ENCODE peak calls at places on chromosome 6, in five cellular contexts. One of them, this sample, is unnamed.

GRCh38 chr6:138524526-138524925 is 25.2 kb upstream of the NHSL1 start:
- DNase-seq in HepG2: no peak
- DNase-seq in GM23338: no peak
- DNase-seq in GM12878: no peak
- DNase-seq in A549: no peak
- DNase-seq in this sample: no peak

GRCh38 chr6:89938014-89938413 is 43.7 kb downstream of the GJA10 start:
- DNase-seq in GM12878: no peak
- DNase-seq in A549: no peak
- DNase-seq in HepG2: no peak
- DNase-seq in GM23338: no peak
- DNase-seq in this sample: no peak

GRCh38 chr6:111721677-111722219 is 116.1 kb upstream of the TRAF3IP2 start:
- DNase-seq in A549: peak; percentile 20
- DNase-seq in GM12878: no peak
- DNase-seq in HepG2: peak; percentile 24
- DNase-seq in GM23338: peak; percentile 75
- DNase-seq in this sample: peak; percentile 66

GRCh38 chr6:127051571-127052260 is 66.8 kb upstream of the RSPO3 start:
- DNase-seq in GM23338: no peak
- DNase-seq in GM12878: no peak
- DNase-seq in A549: no peak
- DNase-seq in HepG2: no peak
- DNase-seq in this sample: no peak

GRCh38 chr6:9346923-9347322 is 911.6 kb upstream of the SLC35B3 start:
- DNase-seq in GM12878: no peak
- DNase-seq in HepG2: no peak
- DNase-seq in A549: no peak
- DNase-seq in GM23338: peak; percentile 63
- DNase-seq in this sample: no peak

GRCh38 chr6:70725817-70726413 is 58.2 kb downstream of the SMAP1 start:
- DNase-seq in GM23338: peak; percentile 64
- DNase-seq in A549: no peak
- DNase-seq in HepG2: no peak
- DNase-seq in GM12878: no peak
- DNase-seq in this sample: no peak

GRCh38 chr6:39422273-39422672 is 99.8 kb upstream of the KCNK16 start:
- DNase-seq in GM23338: no peak
- DNase-seq in GM12878: no peak
- DNase-seq in A549: no peak
- DNase-seq in HepG2: no peak
- DNase-seq in this sample: no peak

GRCh38 chr6:20877008-20877937 is 343.0 kb downstream of the CDKAL1 start:
- DNase-seq in A549: peak; percentile 83
- DNase-seq in GM12878: peak; percentile 89
- DNase-seq in HepG2: peak; percentile 93
- DNase-seq in GM23338: no peak
- DNase-seq in this sample: peak; percentile 37

GRCh38 chr6:5403619-5404018 is 142.3 kb downstream of the FARS2 start:
- DNase-seq in GM12878: no peak
- DNase-seq in GM23338: no peak
- DNase-seq in A549: no peak
- DNase-seq in HepG2: no peak
- DNase-seq in this sample: no peak

GRCh38 chr6:73131706-73132105 is 93.6 kb downstream of the KHDC1L start:
- DNase-seq in GM12878: no peak
- DNase-seq in HepG2: no peak
- DNase-seq in GM23338: no peak
- DNase-seq in A549: no peak
- DNase-seq in this sample: peak; percentile 8

GRCh38 chr6:14863896-14864850 is 381.7 kb upstream of the JARID2 start:
- DNase-seq in GM12878: no peak
- DNase-seq in HepG2: no peak
- DNase-seq in GM23338: peak; percentile 62
- DNase-seq in A549: no peak
- DNase-seq in this sample: peak; percentile 43

GRCh38 chr6:72746276-72746675 is 124.4 kb downstream of the KCNQ5 start:
- DNase-seq in GM23338: no peak
- DNase-seq in GM12878: no peak
- DNase-seq in A549: peak; percentile 5
- DNase-seq in HepG2: no peak
- DNase-seq in this sample: no peak

GRCh38 chr6:4584801-4585200 is 191.4 kb upstream of the CDYL start:
- DNase-seq in A549: no peak
- DNase-seq in GM12878: no peak
- DNase-seq in GM23338: no peak
- DNase-seq in HepG2: no peak
- DNase-seq in this sample: no peak

GRCh38 chr6:2920671-2921112 is 17.6 kb upstream of the SERPINB9 start:
- DNase-seq in GM23338: peak; percentile 60
- DNase-seq in A549: no peak
- DNase-seq in HepG2: no peak
- DNase-seq in GM12878: no peak
- DNase-seq in this sample: peak; percentile 83

GRCh38 chr6:73652637-73653570 is 888 bp downstream of the SLC17A5 start:
- DNase-seq in A549: peak; percentile 70
- DNase-seq in HepG2: peak; percentile 80
- DNase-seq in GM23338: peak; percentile 85
- DNase-seq in GM12878: peak; percentile 61
- DNase-seq in this sample: peak; percentile 79

GRCh38 chr6:131532476-131533108 is 40.4 kb upstream of the ARG1 start:
- DNase-seq in A549: no peak
- DNase-seq in GM23338: no peak
- DNase-seq in GM12878: peak; percentile 23
- DNase-seq in HepG2: no peak
- DNase-seq in this sample: no peak

GRCh38 chr6:3337521-3338350 is 79.0 kb downstream of the PSMG4 start:
- DNase-seq in HepG2: peak; percentile 58
- DNase-seq in GM23338: peak; percentile 58
- DNase-seq in A549: peak; percentile 29
- DNase-seq in GM12878: no peak
- DNase-seq in this sample: peak; percentile 77

GRCh38 chr6:47479156-47479541 is 1.6 kb downstream of the CD2AP start:
- DNase-seq in GM12878: no peak
- DNase-seq in GM23338: no peak
- DNase-seq in A549: no peak
- DNase-seq in HepG2: no peak
- DNase-seq in this sample: no peak

GRCh38 chr6:160167547-160168391 is 46.2 kb downstream of the SLC22A1 start:
- DNase-seq in GM12878: no peak
- DNase-seq in GM23338: no peak
- DNase-seq in HepG2: no peak
- DNase-seq in A549: no peak
- DNase-seq in this sample: no peak

GRCh38 chr6:54865091-54865631 is 18.6 kb downstream of the FAM83B start:
- DNase-seq in GM23338: peak; percentile 31
- DNase-seq in A549: no peak
- DNase-seq in GM12878: no peak
- DNase-seq in HepG2: no peak
- DNase-seq in this sample: no peak

DNA sequence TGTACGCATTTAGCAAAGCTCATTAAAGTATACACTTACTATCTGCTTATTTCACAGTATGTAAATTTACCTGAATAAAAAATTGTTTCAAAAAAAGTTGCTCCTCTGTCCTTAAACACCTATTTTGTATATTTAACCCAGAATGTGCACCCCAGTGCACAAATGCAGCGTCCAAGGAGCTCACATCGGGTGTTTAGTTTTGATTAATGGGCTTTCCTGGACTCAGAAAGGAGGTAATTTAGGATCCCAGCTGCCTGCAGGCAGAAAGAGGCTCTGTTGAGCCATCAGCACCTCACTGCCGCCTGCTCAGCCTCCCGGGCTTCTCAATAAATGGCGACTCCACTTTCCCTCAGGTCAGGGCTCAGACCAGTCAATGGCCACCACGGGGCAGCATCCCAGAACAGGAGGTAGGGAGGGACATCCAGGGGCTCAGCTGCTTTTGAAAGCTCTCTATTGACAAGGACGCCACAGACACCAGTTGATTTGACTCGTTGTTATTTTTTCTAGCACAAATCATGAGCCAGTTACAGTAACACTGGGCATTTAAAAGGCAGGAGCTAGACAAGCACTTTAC is 70.2 kb upstream of the TBC1D7 start:
- DNase-seq in GM12878: no peak
- DNase-seq in GM23338: peak; percentile 62
- DNase-seq in HepG2: no peak
- DNase-seq in A549: no peak
- DNase-seq in this sample: no peak
- H3K27ac ChIP-seq in GM12878: no peak overlapping the region
- H3K27ac ChIP-seq in GM23338: no peak overlapping the region
- H3K27ac ChIP-seq in HepG2: no peak overlapping the region
- H3K27ac ChIP-seq in A549: peak overlapping the region; percentile 93
- H3K27ac ChIP-seq in this sample: no peak overlapping the region

DNA sequence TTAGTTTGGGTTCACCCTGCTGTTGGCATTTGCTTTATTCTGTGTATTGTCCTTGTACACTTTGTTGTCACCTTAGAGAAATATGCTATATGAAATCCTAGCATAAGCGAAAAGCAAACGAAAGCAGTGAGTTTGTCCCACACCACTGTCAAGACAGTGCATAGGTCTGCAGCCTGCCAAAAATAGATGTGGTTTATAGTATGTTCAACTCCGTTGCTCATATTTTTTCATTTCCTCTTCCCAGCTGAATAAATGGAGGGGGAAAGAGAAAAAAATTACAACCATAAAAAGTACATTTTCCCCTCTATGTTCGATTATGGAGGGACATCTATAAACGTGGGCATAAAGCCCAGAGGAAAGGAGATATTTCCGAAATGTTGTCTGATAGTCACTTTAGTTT is 25.8 kb downstream of the PRL start:
- DNase-seq in GM23338: no peak
- DNase-seq in A549: no peak
- DNase-seq in GM12878: peak; percentile 47
- DNase-seq in HepG2: no peak
- DNase-seq in this sample: no peak
- TF ChIP-seq JUNB in GM23338: no peak
- TF ChIP-seq JUNB in A549: no peak
- TF ChIP-seq JUNB in GM12878: peak; percentile 18
- TF ChIP-seq JUNB in HepG2: no peak
- TF ChIP-seq JUNB in this sample: no peak

GRCh38 chr6:105212587-105212986 is 32.8 kb upstream of the POPDC3 start:
- DNase-seq in GM23338: no peak
- DNase-seq in GM12878: peak; percentile 16
- DNase-seq in HepG2: no peak
- DNase-seq in A549: no peak
- DNase-seq in this sample: no peak

GRCh38 chr6:105215506-105215905 is 35.7 kb upstream of the POPDC3 start:
- DNase-seq in GM23338: no peak
- DNase-seq in HepG2: no peak
- DNase-seq in A549: no peak
- DNase-seq in GM12878: no peak
- DNase-seq in this sample: no peak

GRCh38 chr6:105211831-105212230 is 32.0 kb upstream of the POPDC3 start:
- DNase-seq in HepG2: no peak
- DNase-seq in GM12878: no peak
- DNase-seq in A549: no peak
- DNase-seq in GM23338: no peak
- DNase-seq in this sample: no peak

GRCh38 chr6:105210932-105211531 is 31.2 kb upstream of the POPDC3 start:
- DNase-seq in A549: no peak
- DNase-seq in GM12878: no peak
- DNase-seq in HepG2: no peak
- DNase-seq in GM23338: no peak
- DNase-seq in this sample: no peak

DNA sequence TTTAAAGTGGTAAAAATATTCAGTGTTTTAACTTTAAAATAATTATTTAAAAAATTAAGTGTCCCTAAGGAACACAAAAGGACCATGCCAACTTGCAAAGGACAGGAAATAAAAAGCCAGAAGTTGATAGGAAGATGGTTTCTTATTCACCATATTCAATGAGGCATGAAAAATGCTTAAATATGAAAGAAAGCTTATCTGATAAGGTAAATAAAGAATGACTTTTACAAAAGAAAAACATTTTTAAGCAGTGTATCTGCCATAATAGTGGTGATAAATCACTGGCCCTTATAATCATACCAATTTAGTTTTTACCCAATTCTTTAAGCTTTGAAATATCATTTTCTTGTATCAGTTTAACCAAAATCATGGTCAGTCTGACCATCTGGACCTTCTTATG is 33.5 kb upstream of the POPDC3 start:
- DNase-seq in HepG2: no peak
- DNase-seq in GM12878: no peak
- DNase-seq in GM23338: no peak
- DNase-seq in A549: no peak
- DNase-seq in this sample: no peak
- H3K27ac ChIP-seq in HepG2: no peak overlapping the region
- H3K27ac ChIP-seq in GM12878: no peak overlapping the region
- H3K27ac ChIP-seq in GM23338: no peak overlapping the region
- H3K27ac ChIP-seq in A549: no peak overlapping the region
- H3K27ac ChIP-seq in this sample: no peak overlapping the region

GRCh38 chr6:147065786-147066185 is 138.4 kb upstream of the STXBP5 start:
- DNase-seq in A549: no peak
- DNase-seq in GM12878: no peak
- DNase-seq in HepG2: peak; percentile 34
- DNase-seq in GM23338: no peak
- DNase-seq in this sample: no peak
- TF ChIP-seq JUNB in A549: no peak
- TF ChIP-seq JUNB in GM12878: no peak
- TF ChIP-seq JUNB in HepG2: no peak
- TF ChIP-seq JUNB in GM23338: no peak
- TF ChIP-seq JUNB in this sample: no peak

DNA sequence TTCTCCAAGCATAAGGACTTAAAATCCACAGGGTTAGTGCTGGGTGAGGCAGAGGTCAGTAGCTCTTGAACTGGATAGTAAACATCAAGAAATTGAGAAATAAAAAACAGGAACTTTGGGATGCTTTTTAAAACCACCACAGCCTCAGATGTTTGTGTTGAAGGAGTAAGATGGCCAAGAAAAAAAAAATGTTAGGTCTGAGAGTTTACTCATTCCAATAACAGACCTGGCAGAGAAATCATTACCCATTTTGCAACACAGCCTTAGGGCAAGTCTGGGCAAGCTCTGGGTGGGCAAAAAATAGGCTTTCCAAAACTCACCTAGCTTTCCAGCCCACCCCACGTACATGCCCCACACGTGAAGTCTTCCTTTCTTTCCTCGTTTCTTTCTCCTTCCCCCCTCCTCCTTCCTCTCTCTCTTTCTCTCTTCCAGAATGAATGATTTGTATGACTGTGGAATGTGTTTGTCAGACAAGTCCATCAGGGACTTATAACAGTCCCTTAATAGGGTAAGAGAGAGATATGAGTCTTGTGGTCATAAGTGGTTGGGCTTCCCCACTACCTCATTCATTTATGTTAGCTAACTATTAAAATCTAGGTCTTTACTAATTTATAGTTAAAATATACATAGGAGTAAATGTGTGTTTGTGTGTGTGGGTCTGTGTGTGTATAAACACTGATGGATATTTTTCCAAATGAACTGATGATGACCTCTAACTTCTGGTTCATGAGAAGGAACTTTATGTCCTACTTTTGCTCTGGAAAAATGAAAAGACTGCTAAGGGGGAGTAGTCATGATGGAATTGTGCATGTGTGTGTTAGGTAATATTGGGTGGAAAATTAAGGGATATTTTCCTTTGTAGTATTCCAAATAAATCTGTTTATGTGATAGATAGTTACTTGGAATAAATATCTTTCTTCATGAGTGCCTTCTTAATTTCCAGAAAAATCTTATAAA is 18.0 kb upstream of the DSE start:
- DNase-seq in HepG2: no peak
- DNase-seq in A549: no peak
- DNase-seq in GM23338: no peak
- DNase-seq in GM12878: peak; percentile 38
- DNase-seq in this sample: no peak
- H3K27ac ChIP-seq in HepG2: no peak overlapping the region
- H3K27ac ChIP-seq in A549: peak overlapping the region; percentile 51
- H3K27ac ChIP-seq in GM23338: no peak overlapping the region
- H3K27ac ChIP-seq in GM12878: peak overlapping the region; percentile 13
- H3K27ac ChIP-seq in this sample: no peak overlapping the region

GRCh38 chr6:113732384-113732966 is 124.7 kb upstream of the MARCKS start:
- DNase-seq in HepG2: peak; percentile 24
- DNase-seq in GM23338: no peak
- DNase-seq in A549: no peak
- DNase-seq in GM12878: no peak
- DNase-seq in this sample: no peak
- TF ChIP-seq JUNB in HepG2: no peak
- TF ChIP-seq JUNB in GM23338: no peak
- TF ChIP-seq JUNB in A549: no peak
- TF ChIP-seq JUNB in GM12878: no peak
- TF ChIP-seq JUNB in this sample: no peak